ENCODE peak calls at places on chromosomes 11 and 22, in four cellular contexts. X is psoas muscle, M is lower leg skin, D is osteocyte. J is an unnamed sample.

GRCh38 chr11:118436639-118437045 is 350 bp downstream of the KMT2A start:
- DNase-seq in X (no peak), M (peak), D (no peak), J (peak)

GRCh38 chr11:35327829-35328228 is 91.5 kb downstream of the SLC1A2 start:
- DNase-seq in X (no peak), M (no peak), D (no peak), J (no peak)

GRCh38 chr22:34414467-34415440 is 494.5 kb upstream of the LARGE1 start:
- DNase-seq in X (no peak), M (no peak), D (no peak), J (no peak)

GRCh38 chr11:72813740-72814138 is 472 bp upstream of the ATG16L2 start:
- DNase-seq in X (peak), M (peak), D (no peak), J (no peak)

GRCh38 chr11:64823568-64824119 is 13.3 kb upstream of the MEN1 start:
- DNase-seq in X (no peak), M (no peak), D (no peak), J (no peak)

GRCh38 chr11:44943118-44943517 is 7.6 kb downstream of the TP53I11 start:
- DNase-seq in X (no peak), M (no peak), D (no peak), J (no peak)

GRCh38 chr11:84408946-84409411 is 1122.8 kb upstream of the CCDC90B start:
- DNase-seq in X (no peak), M (no peak), D (no peak), J (no peak)

GRCh38 chr11:19553683-19554333 is 158.8 kb upstream of the NAV2 start:
- DNase-seq in X (peak), M (peak), D (peak), J (peak)

GRCh38 chr11:94473177-94473799 is 20.4 kb downstream of the MRE11 start:
- DNase-seq in X (no peak), M (no peak), D (no peak), J (no peak)

GRCh38 chr11:68941324-68942089 is 37.8 kb downstream of the IGHMBP2 start:
- DNase-seq in X (no peak), M (no peak), D (no peak), J (no peak)

GRCh38 chr11:124644426-124645280 is 22.0 kb downstream of the TBRG1 start:
- DNase-seq in X (peak), M (peak), D (no peak), J (peak)

GRCh38 chr11:62930157-62930556 is 9.0 kb upstream of the CHRM1 start:
- DNase-seq in X (no peak), M (no peak), D (no peak), J (no peak)

GRCh38 chr11:48005878-48006277 is 25.5 kb downstream of the PTPRJ start:
- DNase-seq in X (no peak), M (no peak), D (no peak), J (no peak)

GRCh38 chr22:25497269-25497668 is 67.2 kb upstream of the GRK3 start:
- DNase-seq in X (no peak), M (no peak), D (no peak), J (no peak)

GRCh38 chr22:20957691-20958440 is 9.2 kb upstream of the AIFM3 start:
- DNase-seq in X (no peak), M (no peak), D (peak), J (no peak)

GRCh38 chr11:104572279-104572678 is 326.0 kb downstream of the CASP12 start:
- DNase-seq in X (no peak), M (no peak), D (no peak), J (no peak)

GRCh38 chr11:293852-294661 is 5.1 kb downstream of the PGGHG start:
- DNase-seq in X (peak), M (peak), D (no peak), J (no peak)

GRCh38 chr11:6557063-6557462 is 46.4 kb downstream of the RRP8 start:
- DNase-seq in X (no peak), M (no peak), D (no peak), J (no peak)

GRCh38 chr11:6557761-6558674 is 45.4 kb downstream of the RRP8 start:
- DNase-seq in X (no peak), M (no peak), D (no peak), J (no peak)

GRCh38 chr11:6554828-6555706 is 48.3 kb downstream of the RRP8 start:
- DNase-seq in X (no peak), M (no peak), D (no peak), J (no peak)

GRCh38 chr11:6556139-6556949 is 47.1 kb downstream of the RRP8 start:
- DNase-seq in X (no peak), M (no peak), D (no peak), J (no peak)

GRCh38 chr11:6553634-6554033 is 49.8 kb downstream of the RRP8 start:
- DNase-seq in X (no peak), M (no peak), D (no peak), J (no peak)
- TF ChIP-seq CTCF in X (no peak), M (no peak), D (no peak), J (no peak)

GRCh38 chr11:75270896-75271415 is 30.4 kb downstream of the TPBGL start:
- DNase-seq in X (no peak), M (peak), D (no peak), J (peak)
- TF ChIP-seq CTCF in X (no peak), M (no peak), D (peak), J (no peak)

GRCh38 chr22:44366372-44367310 is 53.9 kb upstream of the SHISAL1 start:
- DNase-seq in X (peak), M (no peak), D (no peak), J (peak)

GRCh38 chr22:44371741-44372525 is 59.2 kb upstream of the SHISAL1 start:
- DNase-seq in X (no peak), M (no peak), D (no peak), J (no peak)

GRCh38 chr22:44368611-44369010 is 55.9 kb upstream of the SHISAL1 start:
- DNase-seq in X (peak), M (no peak), D (no peak), J (peak)

GRCh38 chr22:44369916-44370804 is 57.4 kb upstream of the SHISAL1 start:
- DNase-seq in X (no peak), M (no peak), D (no peak), J (no peak)

GRCh38 chr22:44369241-44369652 is 56.5 kb upstream of the SHISAL1 start:
- DNase-seq in X (no peak), M (no peak), D (no peak), J (no peak)
- TF ChIP-seq CTCF in X (no peak), M (no peak), D (peak), J (no peak)

GRCh38 chr11:71425409-71425808 is 22.8 kb downstream of the DHCR7 start:
- DNase-seq in X (no peak), M (no peak), D (no peak), J (no peak)
- TF ChIP-seq CTCF in X (no peak), M (no peak), D (no peak), J (no peak)

GRCh38 chr11:114892381-114893197 is 214.3 kb downstream of the NXPE2 start:
- DNase-seq in X (no peak), M (no peak), D (no peak), J (no peak)
- TF ChIP-seq CTCF in X (peak), M (no peak), D (peak), J (no peak)

GRCh38 chr11:22733433-22733832 is 67.0 kb downstream of the GAS2 start:
- DNase-seq in X (no peak), M (no peak), D (no peak), J (no peak)

GRCh38 chr11:22732588-22732987 is 66.2 kb downstream of the GAS2 start:
- DNase-seq in X (no peak), M (no peak), D (no peak), J (no peak)

GRCh38 chr11:22728600-22729394 is 62.4 kb downstream of the GAS2 start:
- DNase-seq in X (no peak), M (no peak), D (no peak), J (no peak)

GRCh38 chr11:22733849-22734248 is 67.4 kb downstream of the GAS2 start:
- DNase-seq in X (no peak), M (no peak), D (no peak), J (no peak)

DNA sequence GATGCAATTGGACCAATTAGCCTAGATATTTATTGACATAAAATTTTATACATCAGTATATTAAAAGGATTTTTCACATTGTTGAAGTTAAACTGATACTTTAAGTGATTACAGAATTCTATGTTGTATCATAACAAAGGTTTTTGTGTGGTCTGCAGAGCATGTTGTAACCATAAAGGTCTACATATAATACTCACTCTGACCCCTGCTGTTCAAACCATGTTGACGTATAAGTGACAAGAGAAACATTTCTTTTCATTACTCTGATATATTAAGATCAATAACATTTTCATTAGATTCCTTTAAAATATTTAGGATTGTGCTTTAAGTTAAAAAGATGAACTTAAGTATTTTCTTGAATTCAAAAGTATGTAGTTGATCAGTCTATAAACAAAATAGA is 63.9 kb downstream of the GAS2 start:
- DNase-seq in X (no peak), M (no peak), D (no peak), J (no peak)
- TF ChIP-seq CTCF in X (peak), M (no peak), D (peak), J (no peak)

GRCh38 chr11:8564526-8564925 is 29.5 kb downstream of the STK33 start:
- DNase-seq in X (no peak), M (no peak), D (no peak), J (no peak)
- TF ChIP-seq CTCF in X (no peak), M (no peak), D (no peak), J (no peak)

DNA sequence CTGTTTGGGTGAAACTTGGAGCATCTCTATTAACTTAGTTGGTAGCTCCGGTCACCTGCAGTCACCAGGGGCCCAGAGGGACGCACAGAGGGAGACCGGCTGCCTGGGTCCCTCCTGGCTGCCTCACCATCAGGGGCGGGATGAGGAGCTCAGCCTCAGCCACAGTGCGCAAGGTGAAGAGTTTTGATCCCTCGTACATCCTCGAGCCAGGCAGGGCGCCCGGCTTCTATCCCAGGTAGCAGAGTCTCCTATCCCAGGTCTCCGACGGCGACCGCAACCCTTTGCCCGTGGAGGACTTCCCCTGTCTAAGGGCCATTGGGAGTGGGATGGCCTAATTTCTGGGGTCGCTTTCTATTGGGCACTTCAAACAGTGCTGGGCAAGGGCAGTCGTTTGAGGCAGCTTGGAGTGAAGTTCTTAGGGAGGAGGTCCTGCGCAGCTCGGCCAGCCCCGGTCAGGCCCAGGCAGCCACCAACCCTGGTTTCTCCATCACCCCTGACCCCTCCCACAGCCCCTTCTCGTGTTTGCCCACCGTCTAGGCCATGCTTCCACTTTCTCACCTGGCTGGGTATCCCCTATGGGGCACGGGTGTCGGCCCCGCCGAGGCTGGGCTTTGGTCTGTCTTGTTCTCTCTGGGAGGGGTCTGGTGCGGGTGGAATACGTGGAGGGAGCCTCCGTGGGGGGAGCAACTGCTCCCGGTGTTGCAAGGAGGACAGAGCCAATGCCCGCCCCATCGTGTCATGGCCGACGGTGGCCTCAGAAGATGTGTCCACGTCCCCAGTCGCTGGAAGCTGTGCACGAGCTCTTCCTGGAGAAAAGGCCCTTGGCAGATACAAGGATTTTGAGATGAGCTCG is 3.6 kb upstream of the MRGPRG start:
- DNase-seq in X (no peak), M (peak), D (peak), J (no peak)
- TF ChIP-seq CTCF in X (no peak), M (no peak), D (no peak), J (no peak)

J was measured in suprapubic skin.